ENCODE peak calls at places on chromosomes 12 and 14, in nine cellular contexts. R is A673, L is mesenchymal stem cell, N is transverse colon, W is heart left ventricle, S is astrocyte, U is mammary epithelial cell, Z is neuronal stem cell, H is HepG2. Y is an unnamed sample. For H3K4me1 and H3K9me3, the result is how much of the 10 kb centered on the place peaks cover.

GRCh38 chr14:58280954-58281787 is 17.2 kb upstream of the ARID4A start:
- DNase-seq in S (peak), L (peak), N (peak), H (no peak), R (peak), Z (no peak), U (peak), W (peak), Y (peak)

GRCh38 chr12:52203126-52203921 is 11.5 kb upstream of the KRT80 start:
- DNase-seq in N (peak), S (peak), Z (no peak), U (peak), W (peak), L (peak), H (peak), R (peak), Y (peak)

GRCh38 chr12:107134558-107134957 is 41.2 kb upstream of the CRY1 start:
- DNase-seq in H (peak), U (no peak), L (no peak), W (no peak), R (peak), S (no peak), N (no peak), Z (no peak), Y (no peak)

GRCh38 chr14:21302013-21302857 is 22.4 kb downstream of the RPGRIP1 start:
- DNase-seq in N (no peak), S (no peak), Z (no peak), H (peak), W (no peak), L (no peak), U (no peak), R (no peak), Y (no peak)

GRCh38 chr12:59651230-59651920 is 55.5 kb downstream of the SLC16A7 start:
- DNase-seq in S (peak), H (peak), L (peak), W (no peak), R (no peak), Z (no peak), N (no peak), U (peak), Y (no peak)

GRCh38 chr12:127943481-127944210 is 323.3 kb upstream of the TMEM132C start:
- DNase-seq in U (no peak), N (peak), S (peak), H (no peak), R (no peak), W (no peak), Z (no peak), L (peak), Y (no peak)

GRCh38 chr14:21612324-21612723 is 22.4 kb downstream of the OR10G2 start:
- DNase-seq in L (peak), R (peak), H (no peak), Z (no peak), N (no peak), W (no peak), S (no peak), U (no peak), Y (no peak)

GRCh38 chr12:57185403-57185802 is 31.2 kb upstream of the NXPH4 start:
- DNase-seq in L (no peak), N (no peak), R (no peak), H (no peak), Z (no peak), S (no peak), U (no peak), W (no peak), Y (no peak)

GRCh38 chr12:52199294-52199920 is 7.6 kb upstream of the KRT80 start:
- DNase-seq in U (no peak), L (no peak), Z (no peak), W (peak), H (no peak), S (no peak), N (no peak), R (no peak), Y (no peak)

GRCh38 chr12:42696424-42697149 is 107.0 kb upstream of the PRICKLE1 start:
- DNase-seq in N (peak), S (peak), Z (no peak), H (no peak), W (peak), L (peak), U (peak), R (peak), Y (peak)

GRCh38 chr12:53770281-53770680 is 18.5 kb upstream of the CISTR start:
- DNase-seq in R (no peak), Z (no peak), N (no peak), H (no peak), U (peak), L (peak), S (peak), W (no peak), Y (no peak)

GRCh38 chr14:100867631-100868315 is 35.7 kb downstream of the RTL1 start:
- DNase-seq in H (no peak), N (no peak), R (no peak), Z (no peak), S (no peak), U (no peak), W (peak), L (no peak), Y (no peak)

GRCh38 chr14:92546347-92547053 is 32.9 kb downstream of the RIN3 start:
- DNase-seq in H (no peak), N (no peak), W (no peak), S (peak), L (peak), R (peak), U (no peak), Z (no peak), Y (no peak)

DNA sequence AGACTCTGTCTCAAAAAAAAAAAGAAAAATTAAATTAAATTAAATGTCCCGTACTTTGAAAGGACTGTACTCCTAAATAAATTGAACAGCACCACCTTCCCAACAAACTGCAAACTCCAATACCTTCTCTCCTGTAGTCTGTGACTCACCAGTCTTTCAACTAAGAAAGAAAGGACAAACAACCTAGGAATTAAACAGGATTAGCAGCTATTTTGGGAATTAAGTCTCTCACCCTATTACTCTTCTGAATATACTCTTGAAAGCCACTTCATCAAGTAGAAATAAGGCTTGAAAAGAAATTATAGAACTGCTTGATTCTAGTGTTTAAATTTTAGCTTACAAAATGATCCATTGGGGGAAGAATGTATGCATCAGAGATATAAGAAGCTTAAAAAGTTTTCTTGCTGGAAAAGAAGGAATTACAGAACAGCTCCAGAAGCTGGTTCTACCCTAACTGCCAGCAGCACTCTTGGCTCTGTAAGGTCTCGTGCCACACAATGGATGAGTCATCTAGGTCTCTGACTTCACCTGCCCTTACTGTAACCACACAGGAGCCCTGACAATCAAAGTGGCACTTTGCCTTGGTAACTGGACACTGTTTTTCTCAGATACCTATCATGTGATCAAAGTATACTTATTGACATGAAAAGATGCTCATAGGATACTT is 57.0 kb upstream of the CERS5 start:
- DNase-seq in L (peak), Z (no peak), W (no peak), U (peak), R (peak), H (peak), N (peak), S (peak), Y (peak)
- H3K4me1 ChIP-seq in L (under half), Z (under half), W (under half), U (under half), R (under half), H (under half), N (under half), S (under half), Y (under half)

GRCh38 chr14:37591311-37591940 is 3.6 kb downstream of the FOXA1 start:
- DNase-seq in S (no peak), L (peak), U (no peak), R (no peak), W (no peak), H (no peak), Z (no peak), N (peak), Y (peak)
- H3K9me3 ChIP-seq in S (under half), L (under half), U (under half), R (under half), W (under half), H (under half), Z (under half), N (under half), Y (under half)

GRCh38 chr12:49698619-49699545 is 8.3 kb downstream of the FMNL3 start:
- DNase-seq in R (no peak), L (peak), W (peak), S (peak), U (peak), Z (no peak), N (peak), H (no peak), Y (peak)

GRCh38 chr12:49705479-49706267 is 1.5 kb downstream of the FMNL3 start:
- DNase-seq in R (peak), W (peak), L (peak), Z (no peak), H (peak), N (peak), S (peak), U (peak), Y (no peak)

GRCh38 chr12:49702676-49703228 is 4.5 kb downstream of the FMNL3 start:
- DNase-seq in R (no peak), U (no peak), L (peak), W (no peak), H (no peak), S (peak), N (no peak), Z (no peak), Y (no peak)

GRCh38 chr12:49703647-49704137 is 3.5 kb downstream of the FMNL3 start:
- DNase-seq in N (peak), L (peak), S (peak), Z (no peak), R (no peak), U (peak), W (peak), H (no peak), Y (no peak)

GRCh38 chr12:49702009-49702408 is 5.2 kb downstream of the FMNL3 start:
- DNase-seq in H (no peak), S (no peak), W (no peak), U (no peak), L (no peak), Z (no peak), N (no peak), R (no peak), Y (no peak)
- H3K4me1 ChIP-seq in H (under half), S (half or more), W (half or more), U (under half), L (under half), Z (under half), N (under half), R (under half), Y (under half)

GRCh38 chr14:39733741-39734140 is 301.5 kb upstream of the FBXO33 start:
- DNase-seq in S (no peak), W (no peak), Z (no peak), N (no peak), L (no peak), H (no peak), R (no peak), U (no peak), Y (no peak)
- H3K9me3 ChIP-seq in S (under half), W (under half), Z (under half), N (under half), L (under half), H (under half), R (under half), U (under half), Y (under half)